ENCODE peak calls at places on chromosomes 16 and 17, in six cellular contexts. Z is left ventricle myocardium superior; X is stimulated activated CD4-positive, alpha-beta T cell treated with anti-CD3 and anti-CD28 coated beads, Interleukin-4, amount 100 ng/mL, for 24 hours; L is activated CD8-positive, alpha-beta memory T cell treated with anti-CD3 and anti-CD28 coated beads for 1 hour; B is NAMALWA; S is A673. V is an unnamed sample.

GRCh38 chr17:49000943-49001342 is 3.8 kb downstream of the IGF2BP1 start:
- DNase-seq in Z (no peak), X (no peak), L (no peak), B (peak), S (no peak), V (no peak)

GRCh38 chr16:24041834-24042631 is 206.2 kb downstream of the PRKCB start:
- DNase-seq in Z (peak), X (peak), L (peak), B (peak), S (peak), V (peak)

GRCh38 chr16:20744922-20745440 is 3.4 kb upstream of the THUMPD1 start:
- DNase-seq in Z (peak), X (no peak), L (no peak), B (no peak), S (no peak), V (no peak)

GRCh38 chr16:8634991-8635736 is 13.7 kb downstream of the METTL22 start:
- DNase-seq in Z (no peak), X (no peak), L (no peak), B (peak), S (peak), V (peak)

GRCh38 chr17:62179525-62180161 is 114.6 kb upstream of the MED13 start:
- DNase-seq in Z (no peak), X (no peak), L (no peak), B (no peak), S (peak), V (no peak)

GRCh38 chr16:53183442-53183841 is 128.7 kb downstream of the CHD9 start:
- DNase-seq in Z (no peak), X (no peak), L (no peak), B (no peak), S (no peak), V (no peak)

GRCh38 chr16:31427441-31428276 is 501 bp downstream of the COX6A2 start:
- DNase-seq in Z (peak), X (peak), L (peak), B (no peak), S (peak), V (no peak)

GRCh38 chr17:19327039-19327776 is 35.3 kb downstream of the B9D1 start:
- DNase-seq in Z (no peak), X (no peak), L (no peak), B (no peak), S (no peak), V (no peak)

GRCh38 chr17:40953876-40954275 is 12.9 kb downstream of the KRT39 start:
- DNase-seq in Z (no peak), X (peak), L (no peak), B (no peak), S (no peak), V (no peak)

V was measured in RPMI8226.